ENCODE peak calls at places on chromosomes 12 and 14, in four cellular contexts. One of them, this sample, is unnamed.

GRCh38 chr14:60590907-60591510 is 58.3 kb downstream of the SIX1 start:
- DNase-seq in CD8-positive, alpha-beta memory T cell: no peak
- DNase-seq in kidney: no peak
- DNase-seq in HL-60: no peak
- DNase-seq in this sample: no peak

GRCh38 chr14:22545842-22546721 is 42.9 kb downstream of the DAD1 start:
- DNase-seq in HL-60: no peak
- DNase-seq in CD8-positive, alpha-beta memory T cell: no peak
- DNase-seq in kidney: peak; percentile 78
- DNase-seq in this sample: no peak

GRCh38 chr12:125341422-125341821 is 276.2 kb downstream of the AACS start:
- DNase-seq in kidney: no peak
- DNase-seq in HL-60: no peak
- DNase-seq in CD8-positive, alpha-beta memory T cell: no peak
- DNase-seq in this sample: no peak

GRCh38 chr12:5441497-5442236 is 9.8 kb downstream of the NTF3 start:
- DNase-seq in CD8-positive, alpha-beta memory T cell: no peak
- DNase-seq in HL-60: no peak
- DNase-seq in kidney: no peak
- DNase-seq in this sample: no peak

GRCh38 chr14:100392266-100392850 is 69.2 kb downstream of the SLC25A47 start:
- DNase-seq in CD8-positive, alpha-beta memory T cell: no peak
- DNase-seq in HL-60: no peak
- DNase-seq in kidney: no peak
- DNase-seq in this sample: no peak

GRCh38 chr12:48601013-48601756 is 31.3 kb upstream of the LALBA start:
- DNase-seq in CD8-positive, alpha-beta memory T cell: no peak
- DNase-seq in HL-60: no peak
- DNase-seq in kidney: no peak
- DNase-seq in this sample: no peak

GRCh38 chr14:90534091-90534837 is 137.4 kb downstream of the CALM1 start:
- DNase-seq in HL-60: no peak
- DNase-seq in CD8-positive, alpha-beta memory T cell: no peak
- DNase-seq in kidney: peak; percentile 69
- DNase-seq in this sample: no peak

GRCh38 chr14:52020866-52021717 is 31.7 kb downstream of the RTRAF start:
- DNase-seq in kidney: no peak
- DNase-seq in HL-60: no peak
- DNase-seq in CD8-positive, alpha-beta memory T cell: no peak
- DNase-seq in this sample: peak; percentile 25

GRCh38 chr12:111330800-111331752 is 37.8 kb downstream of the PHETA1 start:
- DNase-seq in kidney: no peak
- DNase-seq in CD8-positive, alpha-beta memory T cell: no peak
- DNase-seq in HL-60: no peak
- DNase-seq in this sample: peak; percentile 35

GRCh38 chr12:96516472-96517417 is 27.4 kb downstream of the CFAP54 start:
- DNase-seq in kidney: no peak
- DNase-seq in HL-60: peak; percentile 42
- DNase-seq in CD8-positive, alpha-beta memory T cell: peak; percentile 77
- DNase-seq in this sample: peak; percentile 84

GRCh38 chr12:6942331-6942665 is 1.3 kb upstream of the RNU7-1 start:
- DNase-seq in HL-60: no peak
- DNase-seq in kidney: peak; percentile 72
- DNase-seq in CD8-positive, alpha-beta memory T cell: no peak
- DNase-seq in this sample: no peak

DNA sequence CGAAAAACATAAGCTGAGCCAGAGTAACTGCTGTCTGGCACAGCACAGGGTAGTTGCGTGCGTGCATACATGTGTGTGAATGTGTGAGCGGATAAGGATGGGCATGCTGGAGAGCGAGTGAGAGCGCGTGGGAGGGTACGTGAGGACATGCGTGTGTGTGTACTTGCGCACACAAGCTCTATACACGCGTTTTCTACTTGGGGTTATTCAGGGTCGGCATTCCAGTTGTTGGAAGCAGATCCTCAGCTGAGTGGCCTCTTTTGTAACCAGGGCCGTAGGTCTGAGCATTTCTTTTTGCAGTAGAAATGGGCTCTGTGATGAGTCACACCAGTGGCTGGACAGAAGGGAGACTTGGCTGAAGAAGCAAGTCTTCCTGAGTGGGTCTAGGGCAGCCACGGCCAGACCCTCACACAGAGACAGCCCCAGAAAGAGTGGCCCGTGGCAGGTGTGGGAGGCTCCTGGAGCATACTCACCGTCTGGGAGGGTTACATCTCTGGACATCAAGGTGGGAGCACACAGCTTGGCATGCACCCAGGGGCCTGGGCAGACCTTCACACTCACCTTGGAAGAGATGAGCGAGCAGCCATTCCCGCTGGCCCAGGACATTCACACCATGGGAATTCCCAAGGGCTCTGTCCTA is 78.0 kb downstream of the LRRC74A start:
- DNase-seq in HL-60: no peak
- DNase-seq in CD8-positive, alpha-beta memory T cell: no peak
- DNase-seq in kidney: no peak
- DNase-seq in this sample: no peak
- H3K4me3 ChIP-seq in HL-60: no peak overlapping the region
- H3K4me3 ChIP-seq in CD8-positive, alpha-beta memory T cell: no peak overlapping the region
- H3K4me3 ChIP-seq in kidney: no peak overlapping the region
- H3K4me3 ChIP-seq in this sample: no peak overlapping the region

GRCh38 chr12:106040521-106040920 is 98.2 kb downstream of the NUAK1 start:
- DNase-seq in HL-60: no peak
- DNase-seq in CD8-positive, alpha-beta memory T cell: no peak
- DNase-seq in kidney: no peak
- DNase-seq in this sample: no peak
- H3K4me3 ChIP-seq in HL-60: no peak overlapping the region
- H3K4me3 ChIP-seq in CD8-positive, alpha-beta memory T cell: no peak overlapping the region
- H3K4me3 ChIP-seq in kidney: no peak overlapping the region
- H3K4me3 ChIP-seq in this sample: no peak overlapping the region

GRCh38 chr12:119916111-119916510 is 39.0 kb upstream of the CIT start:
- DNase-seq in kidney: no peak
- DNase-seq in CD8-positive, alpha-beta memory T cell: no peak
- DNase-seq in HL-60: no peak
- DNase-seq in this sample: no peak
- H3K4me3 ChIP-seq in kidney: no peak overlapping the region
- H3K4me3 ChIP-seq in CD8-positive, alpha-beta memory T cell: no peak overlapping the region
- H3K4me3 ChIP-seq in HL-60: no peak overlapping the region
- H3K4me3 ChIP-seq in this sample: no peak overlapping the region

DNA sequence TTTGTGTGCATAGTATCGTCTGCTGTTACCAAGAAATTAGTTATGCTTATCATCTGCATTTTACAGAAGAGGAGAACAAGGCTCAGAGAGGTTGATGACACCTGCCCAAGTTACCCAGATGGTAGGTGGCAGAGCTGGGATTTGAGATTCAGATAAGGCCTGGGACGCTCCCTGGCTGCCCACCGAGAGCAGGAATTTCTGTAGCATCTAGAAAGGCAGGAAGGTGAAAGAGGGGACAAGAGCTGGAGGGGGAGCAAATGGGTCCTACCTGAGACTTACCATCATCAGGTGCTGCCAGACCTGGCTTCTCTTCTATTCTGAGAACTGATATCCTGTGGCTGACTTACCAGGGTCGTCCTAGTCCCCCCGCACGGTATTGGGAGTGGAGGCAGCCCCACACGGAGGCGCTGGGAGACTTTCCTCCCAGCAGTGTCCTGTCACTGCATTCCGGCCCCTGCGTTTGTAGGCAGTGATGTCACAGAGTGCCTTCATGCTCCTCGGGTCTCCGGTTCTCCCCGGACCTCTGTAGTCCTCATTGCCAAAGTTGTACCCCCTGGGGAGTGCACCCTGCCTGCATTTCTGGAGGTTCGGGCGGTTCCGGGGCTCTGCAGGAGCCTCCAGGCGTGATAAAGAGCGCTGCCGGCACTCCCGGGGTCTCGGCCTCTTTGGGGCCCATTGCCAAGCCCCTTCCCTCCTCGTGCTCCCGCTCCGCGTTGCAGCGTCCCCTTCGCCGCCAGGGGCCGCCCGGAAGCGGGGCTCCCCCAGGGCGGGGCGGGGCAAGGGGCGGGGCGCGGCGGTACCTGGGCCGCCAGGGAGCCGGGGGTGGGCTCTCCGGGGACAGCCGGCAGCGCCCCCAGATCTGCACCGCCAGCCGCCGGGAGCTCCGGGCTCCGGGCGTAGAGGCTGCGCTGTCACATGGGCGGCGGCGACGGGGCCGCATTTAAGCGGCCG is at the start of gene CABP1:
- DNase-seq in HL-60: no peak
- DNase-seq in kidney: peak; percentile 75
- DNase-seq in CD8-positive, alpha-beta memory T cell: peak; percentile 61
- DNase-seq in this sample: peak; percentile 41
- H3K4me3 ChIP-seq in HL-60: peak within 1 kb of the TSS; percentile 33
- H3K4me3 ChIP-seq in kidney: peak within 1 kb of the TSS; percentile 39
- H3K4me3 ChIP-seq in CD8-positive, alpha-beta memory T cell: peak within 1 kb of the TSS; percentile 26
- H3K4me3 ChIP-seq in this sample: peak within 1 kb of the TSS; percentile 65

This sample was measured in Jurkat, Clone E6-1.